ENCODE peak calls at places on chromosome 20, in six cellular contexts. T is adrenal gland, H is small intestine, W is fibroblast of lung, L is uterus, B is HepG2. G is an unnamed sample.

GRCh38 chr20:12660918-12661317 is 347.9 kb upstream of the SPTLC3 start:
- DNase-seq in B (peak; percentile 13), H (no peak), T (no peak), L (peak; percentile 13), W (no peak), G (no peak)

GRCh38 chr20:48171071-48171470 is 385.8 kb upstream of the SULF2 start:
- DNase-seq in T (no peak), B (no peak), H (no peak), W (no peak), L (no peak), G (no peak)

GRCh38 chr20:16621435-16622141 is 48.3 kb upstream of the KIF16B start:
- DNase-seq in W (no peak), T (no peak), L (no peak), B (no peak), H (no peak), G (no peak)

GRCh38 chr20:3808141-3808479 is 12.0 kb downstream of the CDC25B start:
- DNase-seq in H (peak; percentile 94), T (peak; percentile 80), W (peak; percentile 93), B (peak; percentile 61), L (peak; percentile 78), G (peak; percentile 95)

GRCh38 chr20:38307371-38308046 is 3.6 kb downstream of the BPI start:
- DNase-seq in W (peak; percentile 79), L (no peak), B (no peak), H (no peak), T (no peak), G (no peak)

GRCh38 chr20:22686097-22686496 is 101.7 kb upstream of the FOXA2 start:
- DNase-seq in T (peak; percentile 45), W (peak; percentile 35), H (peak; percentile 41), B (peak; percentile 32), L (peak; percentile 24), G (peak; percentile 69)

GRCh38 chr20:53294804-53295203 is 298.8 kb downstream of the ZNF217 start:
- DNase-seq in H (no peak), W (no peak), B (no peak), L (no peak), T (no peak), G (no peak)

GRCh38 chr20:63835031-63835858 is 4.2 kb upstream of the ZBTB46 start:
- DNase-seq in L (peak; percentile 92), W (peak; percentile 98), T (peak; percentile 90), H (peak; percentile 48), B (peak; percentile 96), G (peak; percentile 88)

GRCh38 chr20:59770270-59770669 is 163.2 kb downstream of the SYCP2 start:
- DNase-seq in B (no peak), T (no peak), L (no peak), W (no peak), H (peak; percentile 65), G (no peak)

GRCh38 chr20:51938557-51939324 is 136.4 kb upstream of the SALL4 start:
- DNase-seq in L (no peak), T (no peak), W (no peak), B (no peak), H (no peak), G (no peak)

GRCh38 chr20:25053207-25054132 is 4.5 kb downstream of the ACSS1 start:
- DNase-seq in H (no peak), B (no peak), L (peak; percentile 70), T (no peak), W (peak; percentile 47), G (no peak)

GRCh38 chr20:62774076-62774714 is 22.1 kb upstream of the MRGBP start:
- DNase-seq in B (no peak), L (no peak), T (no peak), W (no peak), H (no peak), G (no peak)
- H3K27ac ChIP-seq in B (no peak overlapping the region), L (no peak overlapping the region), T (no peak overlapping the region), W (no peak overlapping the region), H (no peak overlapping the region), G (no peak overlapping the region)

DNA sequence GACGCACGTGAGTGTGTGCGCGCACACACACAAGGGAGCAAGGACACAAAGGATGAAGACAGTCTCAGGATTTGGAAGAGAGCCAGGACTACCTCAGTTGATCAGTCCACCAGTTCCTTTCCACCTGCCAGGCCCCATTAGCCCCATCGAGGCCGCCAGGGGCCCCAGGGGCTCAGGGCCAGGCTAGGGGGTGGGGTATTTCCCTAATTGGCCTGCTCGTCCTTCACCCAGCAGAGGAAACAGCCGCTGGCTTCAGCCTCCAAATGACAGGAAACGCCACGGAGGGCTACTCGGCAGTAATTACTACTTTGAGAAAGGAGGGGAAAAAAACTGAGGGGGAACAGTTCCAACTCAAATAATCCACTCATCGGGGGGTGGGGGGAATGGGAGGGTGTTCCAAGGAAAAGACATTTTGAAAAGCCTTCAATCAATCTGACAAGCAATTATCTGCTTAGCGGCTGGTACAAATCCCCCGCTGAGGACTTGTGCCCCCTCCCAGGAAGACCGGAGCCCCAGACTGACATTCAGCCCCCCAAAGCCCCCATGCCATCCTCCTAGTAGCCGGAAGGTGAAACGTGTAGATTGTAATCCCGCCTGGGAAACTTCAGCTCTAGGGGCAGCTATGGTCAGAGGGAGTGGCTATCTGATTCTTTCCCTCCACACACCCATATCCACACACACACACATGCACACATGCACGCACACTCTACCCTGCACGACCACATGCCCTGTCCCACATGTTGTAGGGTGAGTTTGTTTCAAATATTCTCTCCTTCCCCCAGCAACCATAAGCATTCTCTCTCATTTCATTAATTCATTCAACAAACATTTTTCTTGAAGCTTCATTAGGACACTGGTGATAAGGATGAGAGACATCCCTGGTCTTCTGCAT is 42.5 kb downstream of the MAFB start:
- DNase-seq in W (no peak), T (no peak), L (no peak), H (no peak), B (no peak), G (no peak)
- H3K4me3 ChIP-seq in W (no peak overlapping the region), T (no peak overlapping the region), L (no peak overlapping the region), H (no peak overlapping the region), B (no peak overlapping the region), G (no peak overlapping the region)

GRCh38 chr20:33839591-33839990 is 28.4 kb downstream of the CHMP4B start:
- DNase-seq in L (no peak), B (no peak), H (peak; percentile 77), T (peak; percentile 46), W (no peak), G (peak; percentile 60)

GRCh38 chr20:33841439-33841799 is 30.3 kb downstream of the CHMP4B start:
- DNase-seq in H (no peak), L (no peak), B (no peak), T (no peak), W (no peak), G (no peak)

GRCh38 chr20:33838035-33838864 is 27.1 kb downstream of the CHMP4B start:
- DNase-seq in W (no peak), B (no peak), H (peak; percentile 77), L (no peak), T (no peak), G (no peak)

GRCh38 chr20:33842346-33842745 is 31.2 kb downstream of the CHMP4B start:
- DNase-seq in H (no peak), T (no peak), L (no peak), B (no peak), W (no peak), G (no peak)

GRCh38 chr20:33840759-33841438 is 29.8 kb downstream of the CHMP4B start:
- DNase-seq in B (no peak), L (no peak), H (peak; percentile 76), W (no peak), T (no peak), G (no peak)
- H3K27ac ChIP-seq in B (no peak overlapping the region), L (no peak overlapping the region), H (no peak overlapping the region), W (no peak overlapping the region), T (no peak overlapping the region), G (no peak overlapping the region)

GRCh38 chr20:58515240-58516212 is at the start of gene APCDD1L:
- DNase-seq in W (peak; percentile 89), H (no peak), L (no peak), B (no peak), T (no peak), G (no peak)
- H3K4me3 ChIP-seq in W (peak within 1 kb of the TSS; percentile 21), H (no peak within 1 kb of the TSS), L (peak within 1 kb of the TSS; percentile 18), B (no peak within 1 kb of the TSS), T (no peak within 1 kb of the TSS), G (peak within 1 kb of the TSS; percentile 5)

GRCh38 chr20:32203556-32204484 is 3.7 kb downstream of the PLAGL2 start:
- DNase-seq in B (no peak), T (no peak), W (peak; percentile 22), H (peak; percentile 70), L (peak; percentile 39), G (no peak)

GRCh38 chr20:32201296-32201976 is 6.1 kb downstream of the PLAGL2 start:
- DNase-seq in W (peak; percentile 51), H (no peak), T (no peak), B (no peak), L (no peak), G (no peak)

GRCh38 chr20:32204485-32205115 is 2.9 kb downstream of the PLAGL2 start:
- DNase-seq in H (peak; percentile 63), W (no peak), B (no peak), L (no peak), T (no peak), G (no peak)

GRCh38 chr20:32199006-32199405 is 8.5 kb downstream of the PLAGL2 start:
- DNase-seq in H (no peak), T (no peak), L (no peak), W (no peak), B (no peak), G (no peak)

GRCh38 chr20:32201977-32202363 is 5.6 kb downstream of the PLAGL2 start:
- DNase-seq in W (no peak), L (no peak), T (no peak), H (no peak), B (no peak), G (no peak)
- H3K27ac ChIP-seq in W (no peak overlapping the region), L (peak overlapping the region; percentile 86), T (no peak overlapping the region), H (no peak overlapping the region), B (no peak overlapping the region), G (no peak overlapping the region)

GRCh38 chr20:34559311-34560140 is 1.0 kb downstream of the MAP1LC3A start:
- DNase-seq in B (no peak), W (no peak), L (peak; percentile 41), H (no peak), T (peak; percentile 51), G (no peak)
- H3K4me3 ChIP-seq in B (no peak overlapping the region), W (peak overlapping the region; percentile 31), L (peak overlapping the region; percentile 83), H (no peak overlapping the region), T (peak overlapping the region; percentile 67), G (peak overlapping the region; percentile 51)

GRCh38 chr20:32458837-32459220 is 100.7 kb downstream of the ASXL1 start:
- DNase-seq in H (no peak), L (no peak), W (no peak), T (no peak), B (no peak), G (no peak)
- H3K27ac ChIP-seq in H (no peak overlapping the region), L (no peak overlapping the region), W (no peak overlapping the region), T (no peak overlapping the region), B (no peak overlapping the region), G (no peak overlapping the region)

DNA sequence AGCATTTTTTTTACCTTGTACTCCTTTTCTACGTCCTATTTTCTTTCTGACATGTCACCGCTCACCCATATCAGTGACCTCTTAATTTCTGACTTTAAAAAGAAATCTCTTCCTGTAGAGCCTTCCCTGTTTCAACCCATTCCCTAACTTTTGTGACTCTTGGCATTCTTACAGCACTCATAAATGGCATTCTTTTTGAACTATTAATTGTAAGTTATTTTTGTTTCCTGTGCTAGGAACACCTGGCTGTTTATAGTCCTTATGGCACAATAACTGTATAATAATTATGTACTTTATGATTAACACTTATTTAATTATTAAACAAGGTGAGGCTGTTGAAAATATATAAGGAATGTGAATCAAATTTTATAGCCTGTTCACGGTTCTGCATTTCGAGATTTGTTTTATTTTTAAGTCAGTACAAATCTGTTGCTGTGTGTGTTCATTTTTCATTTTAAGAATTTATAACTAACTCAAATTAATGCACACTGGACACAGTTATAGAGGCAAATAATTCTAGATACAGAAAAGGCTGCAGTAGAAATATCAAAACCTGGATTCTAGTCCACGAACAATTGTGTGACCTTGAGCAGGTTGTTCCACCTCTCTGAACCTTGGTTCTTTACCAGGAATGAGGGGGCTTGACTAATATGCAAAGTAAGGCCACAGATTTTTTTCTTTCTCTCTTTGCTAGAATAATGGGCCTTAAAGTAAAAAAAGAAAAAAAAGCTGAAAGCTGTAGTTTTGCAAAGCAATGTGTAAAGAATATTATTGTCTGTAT is 1.5 kb downstream of the KIZ start:
- DNase-seq in T (no peak), B (peak; percentile 65), W (no peak), L (no peak), H (peak; percentile 62), G (no peak)
- H3K4me3 ChIP-seq in T (peak overlapping the region; percentile 98), B (peak overlapping the region; percentile 86), W (no peak overlapping the region), L (no peak overlapping the region), H (peak overlapping the region; percentile 100), G (no peak overlapping the region)

G was measured in colonic mucosa.